ENCODE peak calls at places on chromosomes 16 and 17, in seven cellular contexts. Y, P, O, E, Q, V and Z are unnamed samples.

GRCh38 chr17:42526031-42526444 is 10.0 kb upstream of the NAGLU start:
- DNase-seq in Y (no peak), P (peak), O (no peak), E (no peak), Q (no peak), V (no peak), Z (no peak)

GRCh38 chr17:81903896-81904599 is 2.0 kb downstream of the NPB start:
- DNase-seq in Y (no peak), P (no peak), O (no peak), E (no peak), Q (no peak), V (no peak), Z (no peak)

GRCh38 chr16:49620158-49620867 is 235.6 kb downstream of the ZNF423 start:
- DNase-seq in Y (no peak), P (peak), O (no peak), E (peak), Q (no peak), V (no peak), Z (no peak)

GRCh38 chr17:29169806-29170591 is 10.2 kb downstream of the MYO18A start:
- DNase-seq in Y (no peak), P (peak), O (no peak), E (no peak), Q (no peak), V (no peak), Z (no peak)

GRCh38 chr17:41651625-41652460 is 27.5 kb upstream of the KRT17 start:
- DNase-seq in Y (no peak), P (no peak), O (no peak), E (peak), Q (no peak), V (no peak), Z (no peak)

GRCh38 chr16:12741176-12741575 is 62.5 kb downstream of the CPPED1 start:
- DNase-seq in Y (peak), P (no peak), O (no peak), E (no peak), Q (no peak), V (no peak), Z (no peak)

GRCh38 chr16:19909750-19910322 is 25.2 kb upstream of the GPRC5B start:
- DNase-seq in Y (no peak), P (no peak), O (no peak), E (no peak), Q (no peak), V (no peak), Z (no peak)

GRCh38 chr16:8878523-8878911 is 3.6 kb upstream of the LITAFD start:
- DNase-seq in Y (no peak), P (no peak), O (no peak), E (no peak), Q (no peak), V (no peak), Z (no peak)

GRCh38 chr17:39623356-39623950 is 3.3 kb upstream of the PPP1R1B start:
- DNase-seq in Y (peak), P (peak), O (peak), E (peak), Q (peak), V (peak), Z (peak)

GRCh38 chr17:34199449-34199848 is 55.6 kb upstream of the CCL2 start:
- DNase-seq in Y (no peak), P (no peak), O (no peak), E (no peak), Q (no peak), V (no peak), Z (no peak)

GRCh38 chr16:87435399-87436224 is 43.5 kb downstream of the MAP1LC3B start:
- DNase-seq in Y (no peak), P (peak), O (no peak), E (no peak), Q (no peak), V (no peak), Z (no peak)

GRCh38 chr16:86626966-86627365 is 48.6 kb downstream of the FOXL1 start:
- DNase-seq in Y (no peak), P (peak), O (no peak), E (no peak), Q (no peak), V (no peak), Z (no peak)

GRCh38 chr17:65604070-65604469 is 42.6 kb upstream of the AXIN2 start:
- DNase-seq in Y (no peak), P (peak), O (no peak), E (no peak), Q (no peak), V (no peak), Z (no peak)

GRCh38 chr16:54080524-54081008 is 206.0 kb downstream of the IRX3 start:
- DNase-seq in Y (no peak), P (no peak), O (no peak), E (no peak), Q (no peak), V (no peak), Z (no peak)

GRCh38 chr16:68786685-68787418 is 49.8 kb downstream of the CDH1 start:
- DNase-seq in Y (peak), P (no peak), O (no peak), E (no peak), Q (no peak), V (peak), Z (peak)

GRCh38 chr17:59470624-59471297 is 94.6 kb upstream of the DHX40 start:
- DNase-seq in Y (no peak), P (no peak), O (no peak), E (no peak), Q (no peak), V (no peak), Z (no peak)

GRCh38 chr17:29825604-29826003 is 104.4 kb downstream of the SSH2 start:
- DNase-seq in Y (no peak), P (no peak), O (no peak), E (no peak), Q (no peak), V (no peak), Z (peak)

GRCh38 chr16:17358350-17358749 is 112.4 kb downstream of the XYLT1 start:
- DNase-seq in Y (no peak), P (no peak), O (no peak), E (no peak), Q (no peak), V (no peak), Z (no peak)

GRCh38 chr17:38592487-38592886 is 13.3 kb downstream of the SRCIN1 start:
- DNase-seq in Y (no peak), P (no peak), O (no peak), E (no peak), Q (no peak), V (no peak), Z (no peak)

GRCh38 chr17:15456486-15456885 is 10.9 kb downstream of the CDRT4 start:
- DNase-seq in Y (no peak), P (no peak), O (no peak), E (no peak), Q (no peak), V (no peak), Z (no peak)

GRCh38 chr16:24988593-24989338 is 26.4 kb downstream of the ARHGAP17 start:
- DNase-seq in Y (peak), P (no peak), O (no peak), E (peak), Q (no peak), V (no peak), Z (no peak)

GRCh38 chr16:11361751-11362742 is 16.8 kb downstream of the RMI2 start:
- DNase-seq in Y (no peak), P (no peak), O (no peak), E (no peak), Q (peak), V (no peak), Z (no peak)